ENCODE peak calls at places on chromosomes 2 and 18, in seven cellular contexts. Z is iris pigment epithelial cell; B is kidney tubule cell; N is activated CD4-positive, alpha-beta T cell treated with anti-CD3 and anti-CD28 coated beads for 24 hours; X is stimulated activated CD4-positive, alpha-beta T cell treated with anti-CD3 and anti-CD28 coated beads, Interleukin-4, amount 100 ng/mL, for 1 hour; L is endothelial cell; G is foreskin fibroblast. S is an unnamed sample.

GRCh38 chr2:74597456-74597855 is 42.9 kb downstream of the DOK1 start:
- DNase-seq in Z (no peak), B (no peak), N (no peak), X (no peak), L (no peak), G (peak; percentile 42), S (no peak)

GRCh38 chr2:205627085-205627484 is 55.2 kb upstream of the NRP2 start:
- DNase-seq in Z (no peak), B (peak; percentile 7), N (no peak), X (no peak), L (no peak), G (no peak), S (no peak)

GRCh38 chr2:551621-552020 is 125.6 kb downstream of the TMEM18 start:
- DNase-seq in Z (no peak), B (no peak), N (no peak), X (no peak), L (no peak), G (no peak), S (no peak)

GRCh38 chr18:77133920-77134496 is 1.4 kb upstream of the MBP start:
- DNase-seq in Z (no peak), B (no peak), N (no peak), X (no peak), L (no peak), G (peak; percentile 48), S (no peak)

GRCh38 chr2:10837532-10838266 is 25.1 kb upstream of the PDIA6 start:
- DNase-seq in Z (no peak), B (no peak), N (no peak), X (no peak), L (no peak), G (no peak), S (no peak)

GRCh38 chr2:36525245-36525644 is 72.7 kb downstream of the FEZ2 start:
- DNase-seq in Z (no peak), B (no peak), N (no peak), X (no peak), L (no peak), G (no peak), S (no peak)

GRCh38 chr2:529425-529824 is 147.8 kb downstream of the TMEM18 start:
- DNase-seq in Z (peak; percentile 42), B (peak; percentile 48), N (no peak), X (no peak), L (no peak), G (peak; percentile 31), S (peak; percentile 40)

GRCh38 chr2:70132244-70133126 is 45.2 kb downstream of the PCBP1 start:
- DNase-seq in Z (peak; percentile 79), B (peak; percentile 60), N (no peak), X (no peak), L (no peak), G (peak; percentile 74), S (peak; percentile 68)

GRCh38 chr2:66433945-66434678 is 813 bp upstream of the MEIS1 start:
- DNase-seq in Z (peak; percentile 81), B (peak; percentile 77), N (no peak), X (no peak), L (peak; percentile 71), G (peak; percentile 87), S (peak; percentile 68)

GRCh38 chr2:74894261-74895030 is 60.5 kb downstream of the HK2 start:
- DNase-seq in Z (peak; percentile 91), B (peak; percentile 53), N (no peak), X (no peak), L (no peak), G (peak; percentile 86), S (no peak)

GRCh38 chr2:216560695-216561370 is 62.2 kb downstream of the RPL37A start:
- DNase-seq in Z (peak; percentile 92), B (peak; percentile 40), N (no peak), X (no peak), L (no peak), G (peak; percentile 89), S (no peak)

GRCh38 chr2:29209551-29209950 is 94.3 kb downstream of the CLIP4 start:
- DNase-seq in Z (no peak), B (no peak), N (no peak), X (no peak), L (no peak), G (no peak), S (no peak)